ENCODE peak calls at places on chromosome 14, in six cellular contexts. Z, U, L, D, M and K are unnamed samples.

GRCh38 chr14:55712505-55712904 is 132.5 kb downstream of the KTN1 start:
- DNase-seq in Z (no peak), U (no peak), L (no peak), D (no peak), M (no peak), K (no peak)

GRCh38 chr14:75404843-75405242 is 23.0 kb upstream of the JDP2 start:
- DNase-seq in Z (no peak), U (peak), L (no peak), D (no peak), M (no peak), K (no peak)

GRCh38 chr14:101288436-101289229 is 272.7 kb upstream of the DIO3 start:
- DNase-seq in Z (no peak), U (no peak), L (no peak), D (no peak), M (peak), K (no peak)

GRCh38 chr14:76304536-76305473 is 71.1 kb upstream of the ESRRB start:
- DNase-seq in Z (no peak), U (peak), L (no peak), D (no peak), M (no peak), K (no peak)

GRCh38 chr14:40222996-40223395 is 790.8 kb upstream of the FBXO33 start:
- DNase-seq in Z (no peak), U (no peak), L (no peak), D (no peak), M (no peak), K (no peak)

GRCh38 chr14:65704850-65705249 is 292.3 kb downstream of the FUT8 start:
- DNase-seq in Z (no peak), U (no peak), L (no peak), D (no peak), M (no peak), K (no peak)

GRCh38 chr14:58297412-58297761 is 968 bp upstream of the ARID4A start:
- DNase-seq in Z (no peak), U (no peak), L (no peak), D (no peak), M (no peak), K (no peak)

GRCh38 chr14:54600685-54601084 is 33.8 kb downstream of the SAMD4A start:
- DNase-seq in Z (no peak), U (no peak), L (no peak), D (no peak), M (no peak), K (no peak)

GRCh38 chr14:55131782-55132181 is 2.7 kb downstream of the LGALS3 start:
- DNase-seq in Z (peak), U (no peak), L (no peak), D (no peak), M (no peak), K (no peak)

GRCh38 chr14:74838141-74838540 is 37.8 kb downstream of the PROX2 start:
- DNase-seq in Z (no peak), U (no peak), L (no peak), D (no peak), M (no peak), K (no peak)

GRCh38 chr14:100538566-100539318 is 48.5 kb downstream of the BEGAIN start:
- DNase-seq in Z (no peak), U (no peak), L (no peak), D (no peak), M (no peak), K (no peak)

DNA sequence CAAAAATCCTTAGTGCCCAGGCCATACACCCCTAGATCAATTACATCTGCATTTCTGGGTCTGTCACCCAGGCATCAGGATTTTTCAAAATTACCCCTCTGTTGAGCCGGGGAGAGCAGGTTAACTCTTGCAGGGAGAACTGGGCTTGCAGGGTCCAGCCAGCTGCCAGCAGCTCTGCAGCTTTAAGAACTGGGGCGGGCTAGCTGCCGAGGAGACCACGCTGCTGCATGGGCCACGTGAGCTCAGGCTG is at the start of gene DGLUCY:
- DNase-seq in Z (peak), U (no peak), L (no peak), D (no peak), M (no peak), K (no peak)
- TF ChIP-seq JUN in Z (no peak), U (no peak), L (no peak), D (no peak), M (no peak), K (no peak)

DNA sequence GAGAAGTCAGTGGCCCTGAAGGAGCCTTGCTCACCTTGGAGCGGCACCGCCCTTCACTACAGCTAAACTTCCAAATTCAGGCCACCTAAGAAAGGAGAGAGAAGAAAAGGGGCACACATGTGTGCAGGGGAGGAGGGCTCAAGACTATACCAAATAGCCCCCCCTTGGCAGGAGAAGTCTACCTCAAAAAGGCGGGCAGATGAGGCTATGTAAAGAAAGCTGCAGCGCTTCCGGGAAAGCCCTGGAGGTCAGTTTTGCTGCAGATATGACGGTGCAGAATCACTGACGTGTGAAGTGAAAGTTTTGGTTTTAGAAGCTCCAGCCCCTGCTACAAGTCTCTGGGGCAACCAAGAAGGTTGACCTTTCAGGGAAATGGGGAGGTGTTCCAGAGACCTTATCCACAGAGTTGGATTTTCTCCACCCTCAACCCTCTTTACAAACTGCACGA is 48.2 kb upstream of the PNMA1 start:
- DNase-seq in Z (peak), U (no peak), L (no peak), D (no peak), M (no peak), K (no peak)
- TF ChIP-seq JUN in Z (no peak), U (no peak), L (no peak), D (no peak), M (no peak), K (no peak)

GRCh38 chr14:102796661-102797190 is 19.5 kb downstream of the TRAF3 start:
- DNase-seq in Z (no peak), U (no peak), L (no peak), D (no peak), M (no peak), K (no peak)
- TF ChIP-seq JUN in Z (no peak), U (no peak), L (no peak), D (no peak), M (no peak), K (no peak)

GRCh38 chr14:70171719-70172118 is 17.0 kb downstream of the SLC8A3 start:
- DNase-seq in Z (no peak), U (no peak), L (no peak), D (no peak), M (no peak), K (no peak)
- TF ChIP-seq JUN in Z (no peak), U (no peak), L (no peak), D (no peak), M (no peak), K (no peak)

DNA sequence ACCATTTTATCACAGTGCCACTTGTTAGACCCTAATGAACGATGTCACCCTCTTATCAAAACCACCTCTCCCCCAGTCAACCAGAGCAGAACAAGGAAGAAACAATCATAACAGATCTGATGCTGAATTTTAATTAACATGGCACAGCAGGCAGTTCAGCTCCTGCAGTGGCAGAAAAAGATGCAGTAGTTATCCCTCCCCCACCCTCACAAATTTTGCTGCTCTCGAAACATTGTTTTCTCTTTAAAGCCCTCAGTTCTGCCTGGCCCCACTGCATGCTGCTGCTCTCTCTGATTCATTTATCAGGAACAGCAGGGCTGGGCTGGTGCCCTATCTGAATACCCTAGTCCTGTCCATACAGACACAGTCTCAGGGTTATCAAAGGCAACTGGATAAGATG is 12.3 kb downstream of the CCDC175 start:
- DNase-seq in Z (no peak), U (no peak), L (no peak), D (no peak), M (no peak), K (no peak)
- TF ChIP-seq JUN in Z (no peak), U (no peak), L (no peak), D (no peak), M (no peak), K (no peak)